ENCODE peak calls at places on chromosomes 11 and 22, in four cellular contexts. One of them, this sample, is unnamed.

GRCh38 chr22:19059481-19060278 is 62.5 kb downstream of the DGCR2 start:
- DNase-seq in HCT116: no peak
- DNase-seq in A549: no peak
- DNase-seq in ovary: no peak
- DNase-seq in this sample: peak; percentile 11

GRCh38 chr22:40270031-40270430 is 76.3 kb upstream of the ADSL start:
- DNase-seq in ovary: no peak
- DNase-seq in A549: no peak
- DNase-seq in HCT116: no peak
- DNase-seq in this sample: no peak

GRCh38 chr22:49301398-49302149 is 526.1 kb downstream of the BRD1 start:
- DNase-seq in ovary: no peak
- DNase-seq in A549: no peak
- DNase-seq in HCT116: no peak
- DNase-seq in this sample: no peak

GRCh38 chr11:35134403-35135126 is 4.4 kb upstream of the CD44 start:
- DNase-seq in A549: no peak
- DNase-seq in HCT116: no peak
- DNase-seq in ovary: no peak
- DNase-seq in this sample: no peak

GRCh38 chr22:32926600-32926999 is 125.1 kb downstream of the TIMP3 start:
- DNase-seq in A549: peak; percentile 27
- DNase-seq in HCT116: peak; percentile 21
- DNase-seq in ovary: no peak
- DNase-seq in this sample: no peak

GRCh38 chr11:46930089-46930488 is 6.5 kb upstream of the CSTPP1 start:
- DNase-seq in ovary: no peak
- DNase-seq in A549: peak; percentile 91
- DNase-seq in HCT116: no peak
- DNase-seq in this sample: peak; percentile 54

GRCh38 chr11:99814738-99815137 is 794.0 kb downstream of the CNTN5 start:
- DNase-seq in ovary: no peak
- DNase-seq in A549: peak; percentile 2
- DNase-seq in HCT116: no peak
- DNase-seq in this sample: no peak

GRCh38 chr11:118872403-118872821 is 11.3 kb upstream of the CXCR5 start:
- DNase-seq in HCT116: no peak
- DNase-seq in A549: no peak
- DNase-seq in ovary: peak; percentile 65
- DNase-seq in this sample: no peak

GRCh38 chr11:78192223-78192719 is 3.6 kb downstream of the USP35 start:
- DNase-seq in A549: no peak
- DNase-seq in ovary: no peak
- DNase-seq in HCT116: no peak
- DNase-seq in this sample: peak; percentile 95

GRCh38 chr11:19987243-19987870 is 172.9 kb downstream of the DBX1 start:
- DNase-seq in ovary: no peak
- DNase-seq in HCT116: no peak
- DNase-seq in A549: no peak
- DNase-seq in this sample: no peak

GRCh38 chr11:130511765-130512164 is 63.3 kb downstream of the ADAMTS15 start:
- DNase-seq in ovary: no peak
- DNase-seq in A549: no peak
- DNase-seq in HCT116: no peak
- DNase-seq in this sample: no peak

GRCh38 chr11:85955531-85955930 is 100.3 kb downstream of the CCDC83 start:
- DNase-seq in A549: no peak
- DNase-seq in HCT116: no peak
- DNase-seq in ovary: peak; percentile 52
- DNase-seq in this sample: no peak

GRCh38 chr11:71365626-71366025 is 82.6 kb downstream of the DHCR7 start:
- DNase-seq in A549: no peak
- DNase-seq in ovary: no peak
- DNase-seq in HCT116: no peak
- DNase-seq in this sample: no peak

GRCh38 chr22:35783943-35784614 is 66.4 kb downstream of the APOL5 start:
- DNase-seq in HCT116: no peak
- DNase-seq in ovary: no peak
- DNase-seq in A549: peak; percentile 73
- DNase-seq in this sample: no peak

GRCh38 chr11:32451808-32452207 is 16.5 kb upstream of the WT1 start:
- DNase-seq in ovary: peak; percentile 42
- DNase-seq in HCT116: no peak
- DNase-seq in A549: no peak
- DNase-seq in this sample: no peak

GRCh38 chr11:108474664-108475485 is 7.5 kb upstream of the C11orf65 start:
- DNase-seq in A549: no peak
- DNase-seq in ovary: no peak
- DNase-seq in HCT116: no peak
- DNase-seq in this sample: peak; percentile 19

GRCh38 chr11:120019191-120019590 is 118.7 kb downstream of the TRIM29 start:
- DNase-seq in ovary: no peak
- DNase-seq in A549: no peak
- DNase-seq in HCT116: no peak
- DNase-seq in this sample: no peak

GRCh38 chr11:10324474-10324873 is 19.6 kb downstream of the ADM start:
- DNase-seq in HCT116: no peak
- DNase-seq in A549: no peak
- DNase-seq in ovary: no peak
- DNase-seq in this sample: no peak

GRCh38 chr11:124961972-124962609 is 8.1 kb downstream of the CCDC15 start:
- DNase-seq in HCT116: peak; percentile 71
- DNase-seq in A549: peak; percentile 68
- DNase-seq in ovary: no peak
- DNase-seq in this sample: no peak

GRCh38 chr11:85042368-85042767 is 584.8 kb downstream of the DLG2 start:
- DNase-seq in ovary: no peak
- DNase-seq in HCT116: no peak
- DNase-seq in A549: no peak
- DNase-seq in this sample: no peak

GRCh38 chr22:47164514-47165337 is 402.3 kb downstream of the TBC1D22A start:
- DNase-seq in ovary: peak; percentile 13
- DNase-seq in A549: no peak
- DNase-seq in HCT116: no peak
- DNase-seq in this sample: peak; percentile 5

GRCh38 chr11:69173925-69174591 is 18.3 kb downstream of the SMIM38 start:
- DNase-seq in HCT116: no peak
- DNase-seq in ovary: no peak
- DNase-seq in A549: no peak
- DNase-seq in this sample: no peak

GRCh38 chr11:14974723-14975587 is 2.8 kb upstream of the CALCA start:
- DNase-seq in ovary: no peak
- DNase-seq in A549: peak; percentile 64
- DNase-seq in HCT116: peak; percentile 54
- DNase-seq in this sample: peak; percentile 54

GRCh38 chr11:65931773-65932557 is 12.7 kb downstream of the DRAP1 start:
- DNase-seq in ovary: no peak
- DNase-seq in HCT116: no peak
- DNase-seq in A549: no peak
- DNase-seq in this sample: no peak

GRCh38 chr11:57903011-57903410 is 120.7 kb upstream of the OR9Q1 start:
- DNase-seq in ovary: no peak
- DNase-seq in A549: no peak
- DNase-seq in HCT116: no peak
- DNase-seq in this sample: no peak

DNA sequence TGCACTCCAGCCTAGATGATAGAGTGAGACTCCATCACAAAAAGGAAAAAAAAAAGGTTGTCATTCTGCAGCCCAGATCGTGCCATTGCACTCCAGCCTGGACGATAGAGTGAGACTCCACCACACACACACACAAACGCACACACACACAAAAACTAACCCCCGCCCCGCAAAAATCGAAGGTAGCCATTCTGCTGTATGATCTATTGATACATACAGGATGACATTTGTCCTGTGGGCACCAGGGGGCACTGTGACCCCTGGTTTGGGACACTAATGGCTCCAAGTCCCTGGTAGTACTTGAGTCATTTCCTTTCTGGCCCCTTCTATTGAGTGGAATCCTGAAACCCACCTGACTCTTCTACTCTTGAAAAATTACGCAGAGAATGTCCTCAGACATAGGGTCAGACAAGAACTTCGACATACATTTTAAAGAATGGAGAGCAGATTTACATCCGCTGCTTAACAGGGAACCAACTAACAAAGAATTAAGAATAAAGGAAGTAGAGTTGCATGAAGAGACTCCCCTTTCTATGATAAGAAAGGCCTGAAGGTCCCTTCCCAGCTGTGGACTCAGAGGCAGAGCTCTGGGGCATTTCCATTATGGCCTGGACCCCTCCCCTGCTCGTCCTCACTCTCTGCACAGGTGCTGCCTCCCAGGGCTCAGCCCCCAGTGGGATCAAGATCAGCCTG is 35.0 kb upstream of the PRAME start:
- DNase-seq in A549: peak; percentile 53
- DNase-seq in ovary: peak; percentile 27
- DNase-seq in HCT116: peak; percentile 48
- DNase-seq in this sample: peak; percentile 69
- H3K27ac ChIP-seq in A549: no peak overlapping the region
- H3K27ac ChIP-seq in ovary: no peak overlapping the region
- H3K27ac ChIP-seq in HCT116: no peak overlapping the region
- H3K27ac ChIP-seq in this sample: no peak overlapping the region

GRCh38 chr22:46076651-46077339 is 73.5 kb upstream of the PPARA start:
- DNase-seq in A549: peak; percentile 76
- DNase-seq in ovary: no peak
- DNase-seq in HCT116: no peak
- DNase-seq in this sample: peak; percentile 64
- TF ChIP-seq POLR2A in A549: no peak
- TF ChIP-seq POLR2A in ovary: no peak
- TF ChIP-seq POLR2A in HCT116: no peak
- TF ChIP-seq POLR2A in this sample: peak; percentile 36

DNA sequence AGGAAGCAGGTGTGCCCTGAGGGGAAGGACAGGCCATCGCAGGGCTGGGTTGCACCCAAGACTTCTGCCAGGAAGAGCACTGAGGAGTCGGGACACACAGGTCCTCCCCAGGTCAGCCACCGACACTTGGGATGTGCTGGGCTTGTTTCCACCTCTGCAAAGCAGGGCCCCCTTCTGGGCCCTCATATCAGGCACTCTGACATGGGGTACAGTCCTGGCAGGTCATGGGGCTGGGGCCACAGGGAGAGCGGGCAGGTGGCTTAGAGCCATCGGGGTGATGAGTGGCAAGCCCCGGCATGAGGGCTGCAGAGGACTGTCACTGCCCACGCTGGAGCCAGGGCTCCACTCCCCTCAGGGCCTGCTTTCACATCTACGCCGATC is 7.9 kb upstream of the ADORA2A start:
- DNase-seq in ovary: peak; percentile 19
- DNase-seq in A549: no peak
- DNase-seq in HCT116: no peak
- DNase-seq in this sample: no peak
- H3K27ac ChIP-seq in ovary: no peak overlapping the region
- H3K27ac ChIP-seq in A549: no peak overlapping the region
- H3K27ac ChIP-seq in HCT116: no peak overlapping the region
- H3K27ac ChIP-seq in this sample: no peak overlapping the region

GRCh38 chr11:11621881-11622706 is at the start of gene GALNT18:
- DNase-seq in HCT116: peak; percentile 81
- DNase-seq in A549: peak; percentile 94
- DNase-seq in ovary: peak; percentile 88
- DNase-seq in this sample: peak; percentile 94
- TF ChIP-seq POLR2A in HCT116: peak; percentile 18
- TF ChIP-seq POLR2A in A549: peak; percentile 79
- TF ChIP-seq POLR2A in ovary: no peak
- TF ChIP-seq POLR2A in this sample: peak; percentile 52

GRCh38 chr22:45190473-45190872 is 26.7 kb downstream of the NUP50 start:
- DNase-seq in ovary: no peak
- DNase-seq in A549: no peak
- DNase-seq in HCT116: no peak
- DNase-seq in this sample: no peak
- H3K27ac ChIP-seq in ovary: no peak overlapping the region
- H3K27ac ChIP-seq in A549: no peak overlapping the region
- H3K27ac ChIP-seq in HCT116: no peak overlapping the region
- H3K27ac ChIP-seq in this sample: no peak overlapping the region

GRCh38 chr22:41946360-41947180 is at the start of gene CENPM:
- DNase-seq in ovary: peak; percentile 89
- DNase-seq in A549: peak; percentile 95
- DNase-seq in HCT116: peak; percentile 92
- DNase-seq in this sample: peak; percentile 91
- TF ChIP-seq POLR2A in ovary: no peak
- TF ChIP-seq POLR2A in A549: peak; percentile 26
- TF ChIP-seq POLR2A in HCT116: peak; percentile 84
- TF ChIP-seq POLR2A in this sample: no peak

DNA sequence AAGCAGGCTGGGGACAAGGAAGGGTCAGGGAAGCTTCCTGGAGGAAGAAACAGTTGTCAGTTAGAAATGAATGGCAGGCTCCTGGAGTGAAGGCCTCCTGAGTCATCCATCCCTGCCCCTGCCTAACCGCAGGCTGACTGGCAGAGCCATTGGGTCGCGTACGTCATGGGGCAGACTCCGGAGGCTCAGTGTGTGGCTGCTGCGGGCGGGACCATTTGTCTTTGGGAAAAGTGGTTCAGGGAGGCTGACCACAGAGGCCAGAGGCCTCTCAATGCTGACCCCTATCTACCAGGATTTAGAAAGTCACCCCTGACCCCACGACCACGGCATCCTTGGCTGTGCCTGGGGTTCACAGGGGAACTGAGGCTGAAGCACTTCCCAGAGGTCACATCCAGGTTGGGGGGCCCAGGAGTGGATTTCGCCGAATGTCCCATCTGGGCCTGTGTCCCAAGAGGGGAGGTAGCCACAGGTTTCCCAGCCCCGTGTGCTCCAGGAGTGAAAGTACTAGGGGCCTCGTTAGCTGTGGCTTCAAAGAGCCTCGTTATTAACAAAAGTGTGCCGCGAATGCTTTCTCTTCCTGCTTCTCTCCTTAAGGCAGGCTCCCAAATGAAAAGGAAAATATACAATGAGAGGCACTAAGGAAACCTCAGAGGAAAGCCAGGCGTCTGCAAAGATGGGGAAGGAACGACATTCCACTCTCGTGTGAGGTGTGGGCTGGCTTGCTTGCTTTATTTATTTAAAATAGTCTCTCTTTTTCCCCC is 58.9 kb downstream of the FLRT1 start:
- DNase-seq in HCT116: peak; percentile 76
- DNase-seq in ovary: no peak
- DNase-seq in A549: peak; percentile 84
- DNase-seq in this sample: no peak
- H3K27ac ChIP-seq in HCT116: peak overlapping the region; percentile 49
- H3K27ac ChIP-seq in ovary: no peak overlapping the region
- H3K27ac ChIP-seq in A549: peak overlapping the region; percentile 53
- H3K27ac ChIP-seq in this sample: no peak overlapping the region

GRCh38 chr11:2294340-2295290 is 7.1 kb downstream of the C11orf21 start:
- DNase-seq in A549: no peak
- DNase-seq in HCT116: no peak
- DNase-seq in ovary: peak; percentile 9
- DNase-seq in this sample: peak; percentile 3
- TF ChIP-seq POLR2A in A549: no peak
- TF ChIP-seq POLR2A in HCT116: no peak
- TF ChIP-seq POLR2A in ovary: no peak
- TF ChIP-seq POLR2A in this sample: no peak